ENCODE peak calls at places on chromosomes 12 and 14, in five cellular contexts. One of them, this sample, is unnamed.

GRCh38 chr12:71780207-71780822 is 25.7 kb downstream of the RAB21 start:
- DNase-seq in ACHN: peak; percentile 72
- DNase-seq in head of caudate nucleus: peak; percentile 75
- DNase-seq in activated naive CD4-positive, alpha-beta T cell: no peak
- DNase-seq in NCI-H1436 treated with DMSO at 0.1 percent for 48 hours: no peak
- DNase-seq in this sample: peak; percentile 10

GRCh38 chr12:76247026-76247688 is 101.1 kb downstream of the BBS10 start:
- DNase-seq in head of caudate nucleus: no peak
- DNase-seq in NCI-H1436 treated with DMSO at 0.1 percent for 48 hours: no peak
- DNase-seq in ACHN: no peak
- DNase-seq in activated naive CD4-positive, alpha-beta T cell: no peak
- DNase-seq in this sample: no peak

GRCh38 chr12:121719926-121720414 is 7.4 kb downstream of the TMEM120B start:
- DNase-seq in head of caudate nucleus: peak; percentile 94
- DNase-seq in ACHN: peak; percentile 94
- DNase-seq in activated naive CD4-positive, alpha-beta T cell: no peak
- DNase-seq in NCI-H1436 treated with DMSO at 0.1 percent for 48 hours: no peak
- DNase-seq in this sample: peak; percentile 59

GRCh38 chr12:102958073-102958829 is 777 bp downstream of the ASCL1 start:
- DNase-seq in head of caudate nucleus: no peak
- DNase-seq in activated naive CD4-positive, alpha-beta T cell: no peak
- DNase-seq in ACHN: no peak
- DNase-seq in NCI-H1436 treated with DMSO at 0.1 percent for 48 hours: no peak
- DNase-seq in this sample: no peak

GRCh38 chr14:70917633-70918032 is 10.4 kb downstream of the PCNX1 start:
- DNase-seq in activated naive CD4-positive, alpha-beta T cell: no peak
- DNase-seq in NCI-H1436 treated with DMSO at 0.1 percent for 48 hours: no peak
- DNase-seq in ACHN: no peak
- DNase-seq in head of caudate nucleus: no peak
- DNase-seq in this sample: no peak

GRCh38 chr14:104981699-104982541 is 3.7 kb upstream of the CLBA1 start:
- DNase-seq in head of caudate nucleus: no peak
- DNase-seq in activated naive CD4-positive, alpha-beta T cell: no peak
- DNase-seq in ACHN: peak; percentile 17
- DNase-seq in NCI-H1436 treated with DMSO at 0.1 percent for 48 hours: no peak
- DNase-seq in this sample: peak; percentile 20

GRCh38 chr12:125055591-125055990 is 9.6 kb upstream of the AACS start:
- DNase-seq in NCI-H1436 treated with DMSO at 0.1 percent for 48 hours: no peak
- DNase-seq in head of caudate nucleus: no peak
- DNase-seq in ACHN: no peak
- DNase-seq in activated naive CD4-positive, alpha-beta T cell: no peak
- DNase-seq in this sample: no peak

GRCh38 chr12:67193705-67194104 is 75.5 kb upstream of the CAND1 start:
- DNase-seq in ACHN: peak; percentile 58
- DNase-seq in NCI-H1436 treated with DMSO at 0.1 percent for 48 hours: no peak
- DNase-seq in activated naive CD4-positive, alpha-beta T cell: no peak
- DNase-seq in head of caudate nucleus: no peak
- DNase-seq in this sample: peak; percentile 48

GRCh38 chr12:8822298-8822697 is at the start of gene A2ML1:
- DNase-seq in ACHN: no peak
- DNase-seq in NCI-H1436 treated with DMSO at 0.1 percent for 48 hours: no peak
- DNase-seq in head of caudate nucleus: no peak
- DNase-seq in activated naive CD4-positive, alpha-beta T cell: no peak
- DNase-seq in this sample: no peak